ENCODE peak calls at places on chromosomes 12 and 14, in nine cellular contexts. E is A673, F is SK-N-SH, O is pancreas, B is heart right ventricle, S is esophagus squamous epithelium, A is thyroid gland, R is AG04450, U is fibroblast of lung. N is an unnamed sample. For H3K9me3, the result is how much of the 10 kb centered on the place peaks cover.

GRCh38 chr12:91377456-91377855 is 194.8 kb upstream of the DCN start:
- DNase-seq in E (no peak), F (no peak), O (no peak), B (no peak), S (no peak), A (no peak), R (no peak), U (peak), N (no peak)

GRCh38 chr12:82996168-82996812 is 309.6 kb downstream of the TMTC2 start:
- DNase-seq in E (no peak), F (no peak), O (peak), B (no peak), S (no peak), A (no peak), R (no peak), U (peak), N (no peak)

GRCh38 chr12:124289634-124290600 is 5.0 kb upstream of the RFLNA start:
- DNase-seq in E (no peak), F (peak), O (no peak), B (no peak), S (no peak), A (no peak), R (no peak), U (peak), N (no peak)

GRCh38 chr12:100268835-100269564 is 2.0 kb downstream of the SCYL2 start:
- DNase-seq in E (peak), F (no peak), O (no peak), B (no peak), S (no peak), A (no peak), R (no peak), U (peak), N (no peak)

GRCh38 chr12:125013816-125014442 is 20.5 kb downstream of the BRI3BP start:
- DNase-seq in E (no peak), F (no peak), O (peak), B (no peak), S (no peak), A (peak), R (no peak), U (no peak), N (no peak)

GRCh38 chr12:109650808-109651207 is 62.8 kb upstream of the FAM222A start:
- DNase-seq in E (no peak), F (no peak), O (no peak), B (no peak), S (no peak), A (no peak), R (no peak), U (no peak), N (no peak)

GRCh38 chr14:104299993-104300761 is 161.8 kb downstream of the KIF26A start:
- DNase-seq in E (no peak), F (peak), O (no peak), B (peak), S (no peak), A (no peak), R (no peak), U (no peak), N (no peak)

GRCh38 chr14:101221549-101222160 is 318.1 kb upstream of the RTL1 start:
- DNase-seq in E (no peak), F (no peak), O (no peak), B (no peak), S (no peak), A (no peak), R (no peak), U (no peak), N (no peak)

GRCh38 chr12:106392746-106393145 is 35.2 kb downstream of the POLR3B start:
- DNase-seq in E (no peak), F (no peak), O (no peak), B (no peak), S (no peak), A (no peak), R (no peak), U (no peak), N (no peak)

GRCh38 chr14:76829650-76830421 is 3.6 kb downstream of the LRRC74A start:
- DNase-seq in E (no peak), F (peak), O (peak), B (peak), S (no peak), A (peak), R (no peak), U (no peak), N (no peak)

GRCh38 chr12:118058881-118059644 is 1.9 kb downstream of the WSB2 start:
- DNase-seq in E (no peak), F (no peak), O (no peak), B (no peak), S (no peak), A (no peak), R (no peak), U (peak), N (no peak)

GRCh38 chr12:62720661-62721330 is 214.2 kb downstream of the PPM1H start:
- DNase-seq in E (peak), F (no peak), O (no peak), B (no peak), S (no peak), A (peak), R (no peak), U (peak), N (no peak)

GRCh38 chr14:51145246-51145645 is 50.3 kb upstream of the TRIM9 start:
- DNase-seq in E (no peak), F (no peak), O (no peak), B (no peak), S (no peak), A (no peak), R (no peak), U (no peak), N (no peak)

GRCh38 chr12:29516431-29516875 is 19.0 kb upstream of the OVCH1 start:
- DNase-seq in E (no peak), F (no peak), O (no peak), B (no peak), S (no peak), A (no peak), R (no peak), U (peak), N (no peak)

GRCh38 chr12:15037091-15037723 is 64.4 kb downstream of the PDE6H start:
- DNase-seq in E (no peak), F (no peak), O (no peak), B (no peak), S (no peak), A (no peak), R (no peak), U (no peak), N (no peak)

GRCh38 chr12:81499809-81500208 is 259.3 kb downstream of the PPFIA2 start:
- DNase-seq in E (no peak), F (no peak), O (no peak), B (no peak), S (no peak), A (no peak), R (no peak), U (no peak), N (no peak)

GRCh38 chr12:53179694-53180269 is 740 bp upstream of the ZNF740 start:
- DNase-seq in E (no peak), F (peak), O (no peak), B (no peak), S (no peak), A (peak), R (no peak), U (no peak), N (no peak)

GRCh38 chr12:25384038-25384953 is 133.6 kb upstream of the KRAS start:
- DNase-seq in E (no peak), F (no peak), O (no peak), B (no peak), S (no peak), A (no peak), R (no peak), U (no peak), N (no peak)

GRCh38 chr12:10015450-10015849 is 5.0 kb downstream of the CLEC12B start:
- DNase-seq in E (no peak), F (no peak), O (no peak), B (no peak), S (no peak), A (no peak), R (no peak), U (no peak), N (no peak)

GRCh38 chr12:21992823-21993222 is 51.6 kb upstream of the ABCC9 start:
- DNase-seq in E (no peak), F (no peak), O (no peak), B (no peak), S (no peak), A (no peak), R (no peak), U (no peak), N (no peak)

GRCh38 chr12:124544311-124544970 is 23.0 kb downstream of the NCOR2 start:
- DNase-seq in E (no peak), F (peak), O (no peak), B (no peak), S (no peak), A (no peak), R (no peak), U (no peak), N (no peak)

GRCh38 chr14:74517731-74518130 is 24.2 kb downstream of the ISCA2 start:
- DNase-seq in E (no peak), F (no peak), O (no peak), B (no peak), S (no peak), A (no peak), R (no peak), U (no peak), N (no peak)

GRCh38 chr12:22312336-22312735 is 22.2 kb downstream of the ST8SIA1 start:
- DNase-seq in E (no peak), F (no peak), O (no peak), B (peak), S (no peak), A (peak), R (no peak), U (peak), N (no peak)

DNA sequence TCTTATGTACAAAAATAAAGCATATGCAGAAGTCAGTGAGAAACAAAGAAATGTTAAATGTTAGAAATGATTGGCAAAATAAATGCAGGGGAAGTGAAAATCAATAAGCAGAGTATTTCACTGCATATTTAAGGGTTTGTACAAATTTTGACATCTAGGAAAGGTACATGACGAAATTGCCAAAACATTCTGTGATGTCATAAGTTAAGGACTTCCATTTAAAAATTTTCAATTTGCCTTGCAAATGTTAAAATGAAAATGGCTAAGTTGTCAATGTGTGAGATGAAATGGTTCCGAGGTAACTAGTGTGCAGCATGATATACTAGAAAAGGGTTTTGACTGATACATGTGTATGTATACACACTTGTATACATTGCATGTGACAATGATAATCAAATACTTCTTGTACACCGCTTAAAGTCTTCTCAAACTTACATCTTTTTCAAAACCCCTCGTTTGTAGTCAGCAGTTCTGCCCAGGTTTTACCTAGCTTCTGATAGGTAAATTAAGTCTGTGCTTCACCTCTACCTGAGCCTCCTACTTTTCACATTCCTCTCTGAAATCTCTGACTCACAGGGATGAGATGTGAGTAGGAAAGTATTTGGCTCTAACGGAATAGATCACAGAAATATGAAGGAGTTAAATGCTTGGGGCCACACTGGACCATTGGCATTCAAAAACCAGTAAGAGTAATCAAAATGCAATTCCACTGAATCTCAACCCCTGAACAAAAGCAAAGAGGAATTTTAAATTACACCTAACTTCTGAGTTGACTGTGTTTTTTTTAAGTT is 442.4 kb upstream of the FOXG1 start:
- DNase-seq in E (no peak), F (no peak), O (no peak), B (no peak), S (no peak), A (no peak), R (no peak), U (peak), N (no peak)
- H3K9me3 ChIP-seq in E (under half), F (under half), O (under half), B (under half), S (under half), A (under half), R (under half), U (under half), N (under half)

GRCh38 chr12:54932038-54932437 is 52.5 kb downstream of the TESPA1 start:
- DNase-seq in E (no peak), F (no peak), O (no peak), B (no peak), S (no peak), A (no peak), R (no peak), U (no peak), N (no peak)

GRCh38 chr12:54929998-54930397 is 54.6 kb downstream of the TESPA1 start:
- DNase-seq in E (no peak), F (no peak), O (no peak), B (no peak), S (no peak), A (no peak), R (no peak), U (no peak), N (no peak)

GRCh38 chr12:54925319-54925718 is 59.2 kb downstream of the TESPA1 start:
- DNase-seq in E (no peak), F (no peak), O (no peak), B (no peak), S (no peak), A (no peak), R (no peak), U (no peak), N (no peak)

DNA sequence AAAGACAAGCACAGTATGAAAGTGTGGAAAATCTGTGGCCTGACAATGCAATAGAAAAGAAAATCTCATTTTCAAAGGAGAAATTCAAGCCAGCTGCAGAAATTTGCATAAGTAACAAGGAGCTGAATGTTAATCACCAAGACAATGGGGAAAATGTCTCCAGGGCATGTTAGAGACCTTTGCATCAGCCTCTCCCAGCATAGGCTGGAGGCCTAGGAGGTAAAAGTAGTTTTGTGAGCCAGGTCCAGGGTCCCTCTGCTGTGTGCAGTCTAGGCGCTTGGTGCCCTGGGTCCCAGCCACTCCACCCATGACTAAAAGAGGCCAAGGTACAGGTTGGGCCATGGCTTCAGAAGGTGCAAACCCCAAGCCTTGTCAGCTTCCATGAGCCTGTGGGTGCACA is 58.3 kb downstream of the TESPA1 start:
- DNase-seq in E (no peak), F (no peak), O (no peak), B (no peak), S (no peak), A (no peak), R (no peak), U (no peak), N (no peak)
- H3K9me3 ChIP-seq in E (under half), F (under half), O (under half), B (under half), S (under half), A (under half), R (under half), U (under half), N (under half)

DNA sequence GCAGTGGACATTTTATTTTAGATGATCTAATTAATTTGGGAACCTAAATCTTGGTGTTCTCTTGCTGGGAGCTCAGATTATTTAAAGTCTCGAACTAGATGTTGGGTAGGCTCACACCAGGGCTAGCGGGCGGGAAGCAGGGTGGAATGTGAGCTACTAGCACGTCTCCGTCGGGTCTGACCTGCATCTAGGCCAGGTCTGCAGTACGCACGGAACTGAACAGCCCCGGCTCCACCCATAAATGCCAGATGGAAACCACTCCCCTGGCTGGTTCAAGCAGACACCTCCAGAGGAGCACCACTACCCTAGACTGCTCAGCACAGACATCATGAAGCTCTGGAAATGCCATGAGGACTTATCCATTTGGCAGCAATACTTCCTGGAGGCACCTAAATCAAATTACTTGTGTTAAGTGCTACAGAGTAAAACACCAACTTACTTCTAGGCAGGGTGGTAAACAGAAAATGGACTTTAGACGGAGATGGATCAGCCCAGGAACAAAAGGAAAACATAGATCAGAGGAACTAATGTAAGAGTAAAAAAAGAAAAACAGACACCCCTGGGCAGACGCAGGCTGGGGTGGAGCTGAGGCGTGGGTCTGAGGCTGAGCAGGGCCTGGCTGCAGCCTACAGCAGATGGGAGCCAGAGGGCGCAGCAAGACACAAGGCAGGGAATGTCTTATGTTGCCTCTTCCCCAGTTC is 10.2 kb downstream of the ZNF605 start:
- DNase-seq in E (no peak), F (no peak), O (no peak), B (no peak), S (no peak), A (no peak), R (no peak), U (no peak), N (no peak)
- H3K9me3 ChIP-seq in E (under half), F (under half), O (under half), B (under half), S (half or more), A (under half), R (half or more), U (under half), N (under half)

GRCh38 chr12:61291647-61292046 is 968.6 kb upstream of the USP15 start:
- DNase-seq in E (no peak), F (no peak), O (no peak), B (no peak), S (no peak), A (no peak), R (no peak), U (peak), N (no peak)

GRCh38 chr12:61290473-61290872 is 969.7 kb upstream of the USP15 start:
- DNase-seq in E (no peak), F (no peak), O (no peak), B (no peak), S (no peak), A (no peak), R (no peak), U (no peak), N (no peak)
- H3K9me3 ChIP-seq in E (under half), F (under half), O (under half), B (under half), S (under half), A (under half), R (under half), U (under half), N (under half)

DNA sequence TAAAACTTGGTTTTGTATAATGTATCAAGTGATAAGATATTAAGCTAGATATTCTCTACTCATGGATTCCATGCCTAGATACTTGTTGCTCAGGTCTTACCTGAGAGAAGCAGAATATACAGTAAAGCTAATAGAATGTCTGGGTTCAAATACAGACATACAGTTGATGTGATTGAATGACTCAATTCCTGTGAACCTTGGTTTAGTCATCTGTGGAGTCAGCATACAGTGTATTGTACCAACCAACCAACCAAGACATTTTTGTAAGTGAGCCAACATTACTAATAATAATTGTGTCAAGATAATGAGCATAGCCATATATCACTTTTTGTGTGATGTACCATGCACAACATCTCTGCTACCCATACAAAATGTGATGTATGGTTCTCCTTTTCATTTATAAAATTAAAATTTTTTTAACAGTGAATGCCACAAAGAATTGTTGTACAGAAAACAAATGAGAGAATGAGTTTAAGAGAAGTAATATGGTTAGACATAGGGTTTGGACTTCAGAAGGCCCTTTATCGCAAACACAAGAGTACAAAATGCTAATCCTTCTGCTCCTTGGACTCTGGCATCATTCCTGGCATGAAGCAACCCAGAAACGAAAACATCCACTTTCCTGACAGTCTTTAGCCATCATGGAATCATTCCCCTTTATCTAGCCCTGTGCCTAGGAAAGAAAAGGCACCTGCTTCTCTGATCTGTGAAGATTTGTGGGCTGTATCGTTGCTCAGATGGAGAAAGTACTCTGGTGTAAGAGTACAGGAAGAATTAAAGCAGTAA is 977.2 kb upstream of the USP15 start:
- DNase-seq in E (no peak), F (no peak), O (no peak), B (no peak), S (no peak), A (no peak), R (no peak), U (peak), N (no peak)
- H3K9me3 ChIP-seq in E (under half), F (under half), O (under half), B (under half), S (under half), A (under half), R (under half), U (under half), N (under half)

DNA sequence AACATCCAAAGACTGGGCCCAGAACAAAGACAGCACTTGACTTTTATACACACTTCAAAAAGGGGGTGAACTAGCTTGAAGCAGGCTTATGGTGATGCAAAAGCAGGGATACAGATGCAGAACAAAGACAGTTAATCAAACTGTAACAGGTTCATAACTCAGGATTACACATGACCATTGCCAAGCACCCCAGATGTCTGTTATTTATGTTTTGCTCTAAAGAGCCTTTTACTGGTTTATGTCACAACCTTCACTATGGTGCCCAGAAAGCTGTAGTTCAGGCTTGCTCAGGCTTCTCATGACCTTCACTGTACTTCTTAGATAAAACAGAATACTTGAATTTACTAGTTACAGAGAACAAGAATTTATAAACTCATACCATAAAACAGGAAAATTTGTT is 31.7 kb upstream of the SLC38A4 start:
- DNase-seq in E (no peak), F (no peak), O (no peak), B (no peak), S (no peak), A (no peak), R (no peak), U (no peak), N (no peak)
- H3K9me3 ChIP-seq in E (under half), F (under half), O (under half), B (under half), S (under half), A (under half), R (under half), U (under half), N (under half)

N was measured in T-helper 17 cell.